ENCODE peak calls at places on chromosome 3, in nine cellular contexts. T is NCI-H526 treated with DMSO at 0.1 percent for 48 hours; S is SIG-M5; A is HTR-8/SVneo; X is dermis microvascular lymphatic vessel endothelial cell; Z is HS-27A; Y is substantia nigra; F is foreskin fibroblast; M is activated CD8-positive, alpha-beta memory T cell treated with anti-CD3 and anti-CD28 coated beads for 24 hours. V is an unnamed sample.

GRCh38 chr3:78801923-78802587 is 965.7 kb downstream of the ROBO1 start:
- DNase-seq in T (no peak), S (no peak), A (no peak), X (no peak), Z (no peak), Y (no peak), F (peak; percentile 27), M (no peak), V (no peak)

GRCh38 chr3:9396301-9396631 is 1.1 kb upstream of the SETD5 start:
- DNase-seq in T (peak; percentile 85), S (peak; percentile 98), A (peak; percentile 75), X (peak; percentile 94), Z (peak; percentile 88), Y (no peak), F (peak; percentile 95), M (no peak), V (peak; percentile 89)

GRCh38 chr3:134677196-134677986 is 26.6 kb upstream of the KY start:
- DNase-seq in T (no peak), S (no peak), A (peak; percentile 20), X (peak; percentile 17), Z (no peak), Y (no peak), F (no peak), M (no peak), V (no peak)

GRCh38 chr3:147120029-147120428 is 286.3 kb downstream of the ZIC4 start:
- DNase-seq in T (no peak), S (no peak), A (no peak), X (peak; percentile 18), Z (no peak), Y (no peak), F (peak; percentile 54), M (no peak), V (no peak)

GRCh38 chr3:15081960-15082664 is 16.8 kb downstream of the RBSN start:
- DNase-seq in T (no peak), S (no peak), A (no peak), X (no peak), Z (no peak), Y (no peak), F (peak; percentile 73), M (no peak), V (no peak)

GRCh38 chr3:129016725-129017530 is 15.8 kb downstream of the EFCC1 start:
- DNase-seq in T (no peak), S (no peak), A (no peak), X (peak; percentile 69), Z (no peak), Y (no peak), F (no peak), M (no peak), V (no peak)

GRCh38 chr3:122635789-122636188 is 44.9 kb upstream of the PARP14 start:
- DNase-seq in T (no peak), S (no peak), A (peak; percentile 17), X (no peak), Z (peak; percentile 5), Y (no peak), F (peak; percentile 17), M (no peak), V (no peak)

GRCh38 chr3:33798113-33798417 is 365 bp upstream of the PDCD6IP start:
- DNase-seq in T (no peak), S (no peak), A (no peak), X (no peak), Z (no peak), Y (no peak), F (no peak), M (no peak), V (no peak)

GRCh38 chr3:77259701-77260100 is 219.8 kb downstream of the ROBO2 start:
- DNase-seq in T (no peak), S (no peak), A (no peak), X (no peak), Z (no peak), Y (no peak), F (peak; percentile 9), M (no peak), V (no peak)

GRCh38 chr3:133973249-133973980 is 56.3 kb downstream of the SLCO2A1 start:
- DNase-seq in T (no peak), S (no peak), A (no peak), X (no peak), Z (no peak), Y (no peak), F (no peak), M (no peak), V (peak; percentile 77)

GRCh38 chr3:184688251-184688851 is 23.5 kb downstream of the MAGEF1 start:
- DNase-seq in T (no peak), S (no peak), A (peak; percentile 72), X (no peak), Z (peak; percentile 39), Y (no peak), F (peak; percentile 83), M (no peak), V (peak; percentile 73)

GRCh38 chr3:52231502-52232278 is 6.2 kb upstream of the TLR9 start:
- DNase-seq in T (no peak), S (no peak), A (no peak), X (peak; percentile 70), Z (no peak), Y (no peak), F (peak; percentile 78), M (peak; percentile 98), V (no peak)

GRCh38 chr3:52195823-52196331 is 2.1 kb upstream of the ALAS1 start:
- DNase-seq in T (no peak), S (peak; percentile 51), A (no peak), X (peak; percentile 21), Z (no peak), Y (no peak), F (peak; percentile 83), M (no peak), V (peak; percentile 64)

GRCh38 chr3:196793224-196793623 is 53.6 kb downstream of the PAK2 start:
- DNase-seq in T (no peak), S (no peak), A (peak; percentile 83), X (peak; percentile 93), Z (peak; percentile 71), Y (no peak), F (peak; percentile 80), M (no peak), V (peak; percentile 37)

GRCh38 chr3:186514296-186515002 is 29.7 kb downstream of the CRYGS start:
- DNase-seq in T (no peak), S (no peak), A (no peak), X (no peak), Z (no peak), Y (no peak), F (peak; percentile 16), M (no peak), V (no peak)

GRCh38 chr3:42749753-42750231 is 23.3 kb downstream of the CCDC13 start:
- DNase-seq in T (no peak), S (no peak), A (peak; percentile 33), X (no peak), Z (no peak), Y (no peak), F (peak; percentile 70), M (peak; percentile 49), V (no peak)

GRCh38 chr3:197541756-197542539 is 13.8 kb downstream of the BDH1 start:
- DNase-seq in T (no peak), S (no peak), A (no peak), X (peak; percentile 76), Z (no peak), Y (no peak), F (peak; percentile 84), M (peak; percentile 40), V (peak; percentile 55)

GRCh38 chr3:157098121-157098822 is 61.7 kb downstream of the CCNL1 start:
- DNase-seq in T (no peak), S (no peak), A (no peak), X (no peak), Z (no peak), Y (no peak), F (no peak), M (no peak), V (no peak)

GRCh38 chr3:71724584-71725278 is 471 bp downstream of the EIF4E3 start:
- DNase-seq in T (no peak), S (no peak), A (peak; percentile 27), X (peak; percentile 16), Z (no peak), Y (no peak), F (peak; percentile 47), M (peak; percentile 82), V (no peak)

GRCh38 chr3:48565591-48566400 is 2.2 kb upstream of the UCN2 start:
- DNase-seq in T (no peak), S (no peak), A (peak; percentile 84), X (peak; percentile 26), Z (no peak), Y (no peak), F (peak; percentile 87), M (no peak), V (peak; percentile 63)

V was measured in GM04504.